ENCODE peak calls at places on chromosomes 11 and 22, in seven cellular contexts. One of them, this sample, is unnamed.

GRCh38 chr11:120186799-120187591 is 23.8 kb upstream of the OAF start:
- DNase-seq in NCI-H748 treated with DMSO at 0.1 percent for 48 hours: no peak
- DNase-seq in stimulated activated CD4-positive, alpha-beta T cell treated with anti-CD3 and anti-CD28 coated beads, Interleukin-2, amount 100 ng/mL, for 48 hours: no peak
- DNase-seq in upper lobe of right lung: peak; percentile 59
- DNase-seq in NCI-H82: peak; percentile 7
- DNase-seq in stimulated activated CD8-positive, alpha-beta memory T cell treated with anti-CD3 and anti-CD28 coated beads, Interleukin-4, amount 100 ng/mL, for 4 hours: no peak
- DNase-seq in EL: no peak
- DNase-seq in this sample: no peak

GRCh38 chr22:32583921-32584335 is 109.3 kb downstream of the FBXO7 start:
- DNase-seq in NCI-H748 treated with DMSO at 0.1 percent for 48 hours: no peak
- DNase-seq in stimulated activated CD4-positive, alpha-beta T cell treated with anti-CD3 and anti-CD28 coated beads, Interleukin-2, amount 100 ng/mL, for 48 hours: no peak
- DNase-seq in upper lobe of right lung: no peak
- DNase-seq in NCI-H82: no peak
- DNase-seq in stimulated activated CD8-positive, alpha-beta memory T cell treated with anti-CD3 and anti-CD28 coated beads, Interleukin-4, amount 100 ng/mL, for 4 hours: no peak
- DNase-seq in EL: no peak
- DNase-seq in this sample: no peak

GRCh38 chr11:27475622-27476021 is 3.0 kb upstream of the LGR4 start:
- DNase-seq in NCI-H748 treated with DMSO at 0.1 percent for 48 hours: no peak
- DNase-seq in stimulated activated CD4-positive, alpha-beta T cell treated with anti-CD3 and anti-CD28 coated beads, Interleukin-2, amount 100 ng/mL, for 48 hours: no peak
- DNase-seq in upper lobe of right lung: no peak
- DNase-seq in NCI-H82: no peak
- DNase-seq in stimulated activated CD8-positive, alpha-beta memory T cell treated with anti-CD3 and anti-CD28 coated beads, Interleukin-4, amount 100 ng/mL, for 4 hours: no peak
- DNase-seq in EL: no peak
- DNase-seq in this sample: no peak

GRCh38 chr11:101133190-101133589 is 3.6 kb upstream of the PGR start:
- DNase-seq in NCI-H748 treated with DMSO at 0.1 percent for 48 hours: no peak
- DNase-seq in stimulated activated CD4-positive, alpha-beta T cell treated with anti-CD3 and anti-CD28 coated beads, Interleukin-2, amount 100 ng/mL, for 48 hours: no peak
- DNase-seq in upper lobe of right lung: no peak
- DNase-seq in NCI-H82: no peak
- DNase-seq in stimulated activated CD8-positive, alpha-beta memory T cell treated with anti-CD3 and anti-CD28 coated beads, Interleukin-4, amount 100 ng/mL, for 4 hours: no peak
- DNase-seq in EL: no peak
- DNase-seq in this sample: no peak

GRCh38 chr22:27692243-27692642 is 109.3 kb downstream of the MN1 start:
- DNase-seq in NCI-H748 treated with DMSO at 0.1 percent for 48 hours: no peak
- DNase-seq in stimulated activated CD4-positive, alpha-beta T cell treated with anti-CD3 and anti-CD28 coated beads, Interleukin-2, amount 100 ng/mL, for 48 hours: no peak
- DNase-seq in upper lobe of right lung: no peak
- DNase-seq in NCI-H82: no peak
- DNase-seq in stimulated activated CD8-positive, alpha-beta memory T cell treated with anti-CD3 and anti-CD28 coated beads, Interleukin-4, amount 100 ng/mL, for 4 hours: no peak
- DNase-seq in EL: peak; percentile 18
- DNase-seq in this sample: no peak

GRCh38 chr11:11520231-11521015 is 101.4 kb downstream of the GALNT18 start:
- DNase-seq in NCI-H748 treated with DMSO at 0.1 percent for 48 hours: no peak
- DNase-seq in stimulated activated CD4-positive, alpha-beta T cell treated with anti-CD3 and anti-CD28 coated beads, Interleukin-2, amount 100 ng/mL, for 48 hours: no peak
- DNase-seq in upper lobe of right lung: no peak
- DNase-seq in NCI-H82: no peak
- DNase-seq in stimulated activated CD8-positive, alpha-beta memory T cell treated with anti-CD3 and anti-CD28 coated beads, Interleukin-4, amount 100 ng/mL, for 4 hours: no peak
- DNase-seq in EL: no peak
- DNase-seq in this sample: no peak

GRCh38 chr11:120467627-120468026 is 43.9 kb upstream of the GRIK4 start:
- DNase-seq in NCI-H748 treated with DMSO at 0.1 percent for 48 hours: no peak
- DNase-seq in stimulated activated CD4-positive, alpha-beta T cell treated with anti-CD3 and anti-CD28 coated beads, Interleukin-2, amount 100 ng/mL, for 48 hours: no peak
- DNase-seq in upper lobe of right lung: no peak
- DNase-seq in NCI-H82: no peak
- DNase-seq in stimulated activated CD8-positive, alpha-beta memory T cell treated with anti-CD3 and anti-CD28 coated beads, Interleukin-4, amount 100 ng/mL, for 4 hours: no peak
- DNase-seq in EL: peak; percentile 74
- DNase-seq in this sample: no peak

GRCh38 chr11:4181780-4182721 is 87.5 kb downstream of the RRM1 start:
- DNase-seq in NCI-H748 treated with DMSO at 0.1 percent for 48 hours: peak; percentile 28
- DNase-seq in stimulated activated CD4-positive, alpha-beta T cell treated with anti-CD3 and anti-CD28 coated beads, Interleukin-2, amount 100 ng/mL, for 48 hours: peak; percentile 24
- DNase-seq in upper lobe of right lung: peak; percentile 77
- DNase-seq in NCI-H82: peak; percentile 74
- DNase-seq in stimulated activated CD8-positive, alpha-beta memory T cell treated with anti-CD3 and anti-CD28 coated beads, Interleukin-4, amount 100 ng/mL, for 4 hours: no peak
- DNase-seq in EL: peak; percentile 66
- DNase-seq in this sample: no peak

GRCh38 chr11:11534981-11535380 is 86.8 kb downstream of the GALNT18 start:
- DNase-seq in NCI-H748 treated with DMSO at 0.1 percent for 48 hours: no peak
- DNase-seq in stimulated activated CD4-positive, alpha-beta T cell treated with anti-CD3 and anti-CD28 coated beads, Interleukin-2, amount 100 ng/mL, for 48 hours: no peak
- DNase-seq in upper lobe of right lung: no peak
- DNase-seq in NCI-H82: no peak
- DNase-seq in stimulated activated CD8-positive, alpha-beta memory T cell treated with anti-CD3 and anti-CD28 coated beads, Interleukin-4, amount 100 ng/mL, for 4 hours: no peak
- DNase-seq in EL: no peak
- DNase-seq in this sample: no peak

GRCh38 chr22:21690401-21690801 is 24.6 kb downstream of the PPIL2 start:
- DNase-seq in NCI-H748 treated with DMSO at 0.1 percent for 48 hours: no peak
- DNase-seq in stimulated activated CD4-positive, alpha-beta T cell treated with anti-CD3 and anti-CD28 coated beads, Interleukin-2, amount 100 ng/mL, for 48 hours: no peak
- DNase-seq in upper lobe of right lung: no peak
- DNase-seq in NCI-H82: no peak
- DNase-seq in stimulated activated CD8-positive, alpha-beta memory T cell treated with anti-CD3 and anti-CD28 coated beads, Interleukin-4, amount 100 ng/mL, for 4 hours: no peak
- DNase-seq in EL: no peak
- DNase-seq in this sample: no peak

GRCh38 chr11:116732740-116733385 is 39.9 kb downstream of the BUD13 start:
- DNase-seq in NCI-H748 treated with DMSO at 0.1 percent for 48 hours: peak; percentile 1
- DNase-seq in stimulated activated CD4-positive, alpha-beta T cell treated with anti-CD3 and anti-CD28 coated beads, Interleukin-2, amount 100 ng/mL, for 48 hours: peak; percentile 55
- DNase-seq in upper lobe of right lung: peak; percentile 75
- DNase-seq in NCI-H82: peak; percentile 84
- DNase-seq in stimulated activated CD8-positive, alpha-beta memory T cell treated with anti-CD3 and anti-CD28 coated beads, Interleukin-4, amount 100 ng/mL, for 4 hours: peak; percentile 27
- DNase-seq in EL: peak; percentile 67
- DNase-seq in this sample: peak; percentile 50

GRCh38 chr22:46010177-46010867 is 33.4 kb upstream of the WNT7B start:
- DNase-seq in NCI-H748 treated with DMSO at 0.1 percent for 48 hours: no peak
- DNase-seq in stimulated activated CD4-positive, alpha-beta T cell treated with anti-CD3 and anti-CD28 coated beads, Interleukin-2, amount 100 ng/mL, for 48 hours: no peak
- DNase-seq in upper lobe of right lung: peak; percentile 57
- DNase-seq in NCI-H82: no peak
- DNase-seq in stimulated activated CD8-positive, alpha-beta memory T cell treated with anti-CD3 and anti-CD28 coated beads, Interleukin-4, amount 100 ng/mL, for 4 hours: no peak
- DNase-seq in EL: no peak
- DNase-seq in this sample: no peak

GRCh38 chr11:70493891-70494290 is 95.6 kb downstream of the CTTN start:
- DNase-seq in NCI-H748 treated with DMSO at 0.1 percent for 48 hours: no peak
- DNase-seq in stimulated activated CD4-positive, alpha-beta T cell treated with anti-CD3 and anti-CD28 coated beads, Interleukin-2, amount 100 ng/mL, for 48 hours: no peak
- DNase-seq in upper lobe of right lung: peak; percentile 32
- DNase-seq in NCI-H82: no peak
- DNase-seq in stimulated activated CD8-positive, alpha-beta memory T cell treated with anti-CD3 and anti-CD28 coated beads, Interleukin-4, amount 100 ng/mL, for 4 hours: no peak
- DNase-seq in EL: no peak
- DNase-seq in this sample: no peak

GRCh38 chr22:22480940-22481339 is 27.6 kb downstream of the ZNF280B start:
- DNase-seq in NCI-H748 treated with DMSO at 0.1 percent for 48 hours: no peak
- DNase-seq in stimulated activated CD4-positive, alpha-beta T cell treated with anti-CD3 and anti-CD28 coated beads, Interleukin-2, amount 100 ng/mL, for 48 hours: no peak
- DNase-seq in upper lobe of right lung: no peak
- DNase-seq in NCI-H82: no peak
- DNase-seq in stimulated activated CD8-positive, alpha-beta memory T cell treated with anti-CD3 and anti-CD28 coated beads, Interleukin-4, amount 100 ng/mL, for 4 hours: no peak
- DNase-seq in EL: no peak
- DNase-seq in this sample: no peak

GRCh38 chr22:41532908-41533825 is 11.1 kb downstream of the POLR3H start:
- DNase-seq in NCI-H748 treated with DMSO at 0.1 percent for 48 hours: peak; percentile 23
- DNase-seq in stimulated activated CD4-positive, alpha-beta T cell treated with anti-CD3 and anti-CD28 coated beads, Interleukin-2, amount 100 ng/mL, for 48 hours: peak; percentile 78
- DNase-seq in upper lobe of right lung: peak; percentile 83
- DNase-seq in NCI-H82: peak; percentile 73
- DNase-seq in stimulated activated CD8-positive, alpha-beta memory T cell treated with anti-CD3 and anti-CD28 coated beads, Interleukin-4, amount 100 ng/mL, for 4 hours: peak; percentile 40
- DNase-seq in EL: peak; percentile 61
- DNase-seq in this sample: peak; percentile 54

GRCh38 chr11:62770778-62771143 is 435 bp upstream of the TAF6L start:
- DNase-seq in NCI-H748 treated with DMSO at 0.1 percent for 48 hours: peak; percentile 62
- DNase-seq in stimulated activated CD4-positive, alpha-beta T cell treated with anti-CD3 and anti-CD28 coated beads, Interleukin-2, amount 100 ng/mL, for 48 hours: no peak
- DNase-seq in upper lobe of right lung: no peak
- DNase-seq in NCI-H82: peak; percentile 58
- DNase-seq in stimulated activated CD8-positive, alpha-beta memory T cell treated with anti-CD3 and anti-CD28 coated beads, Interleukin-4, amount 100 ng/mL, for 4 hours: no peak
- DNase-seq in EL: no peak
- DNase-seq in this sample: no peak

GRCh38 chr22:27510024-27510423 is 291.5 kb downstream of the MN1 start:
- DNase-seq in NCI-H748 treated with DMSO at 0.1 percent for 48 hours: no peak
- DNase-seq in stimulated activated CD4-positive, alpha-beta T cell treated with anti-CD3 and anti-CD28 coated beads, Interleukin-2, amount 100 ng/mL, for 48 hours: no peak
- DNase-seq in upper lobe of right lung: no peak
- DNase-seq in NCI-H82: no peak
- DNase-seq in stimulated activated CD8-positive, alpha-beta memory T cell treated with anti-CD3 and anti-CD28 coated beads, Interleukin-4, amount 100 ng/mL, for 4 hours: no peak
- DNase-seq in EL: no peak
- DNase-seq in this sample: no peak

GRCh38 chr11:520428-521178 is 13.6 kb upstream of the RNH1 start:
- DNase-seq in NCI-H748 treated with DMSO at 0.1 percent for 48 hours: no peak
- DNase-seq in stimulated activated CD4-positive, alpha-beta T cell treated with anti-CD3 and anti-CD28 coated beads, Interleukin-2, amount 100 ng/mL, for 48 hours: no peak
- DNase-seq in upper lobe of right lung: peak; percentile 67
- DNase-seq in NCI-H82: no peak
- DNase-seq in stimulated activated CD8-positive, alpha-beta memory T cell treated with anti-CD3 and anti-CD28 coated beads, Interleukin-4, amount 100 ng/mL, for 4 hours: no peak
- DNase-seq in EL: no peak
- DNase-seq in this sample: no peak

GRCh38 chr22:21829523-21829922 is 37.9 kb downstream of the MAPK1 start:
- DNase-seq in NCI-H748 treated with DMSO at 0.1 percent for 48 hours: no peak
- DNase-seq in stimulated activated CD4-positive, alpha-beta T cell treated with anti-CD3 and anti-CD28 coated beads, Interleukin-2, amount 100 ng/mL, for 48 hours: no peak
- DNase-seq in upper lobe of right lung: no peak
- DNase-seq in NCI-H82: no peak
- DNase-seq in stimulated activated CD8-positive, alpha-beta memory T cell treated with anti-CD3 and anti-CD28 coated beads, Interleukin-4, amount 100 ng/mL, for 4 hours: no peak
- DNase-seq in EL: peak; percentile 5
- DNase-seq in this sample: no peak

GRCh38 chr11:96863520-96863919 is 473.7 kb downstream of the JRKL start:
- DNase-seq in NCI-H748 treated with DMSO at 0.1 percent for 48 hours: no peak
- DNase-seq in stimulated activated CD4-positive, alpha-beta T cell treated with anti-CD3 and anti-CD28 coated beads, Interleukin-2, amount 100 ng/mL, for 48 hours: no peak
- DNase-seq in upper lobe of right lung: no peak
- DNase-seq in NCI-H82: no peak
- DNase-seq in stimulated activated CD8-positive, alpha-beta memory T cell treated with anti-CD3 and anti-CD28 coated beads, Interleukin-4, amount 100 ng/mL, for 4 hours: no peak
- DNase-seq in EL: no peak
- DNase-seq in this sample: no peak

GRCh38 chr11:32385998-32386397 is 49.3 kb downstream of the WT1 start:
- DNase-seq in NCI-H748 treated with DMSO at 0.1 percent for 48 hours: no peak
- DNase-seq in stimulated activated CD4-positive, alpha-beta T cell treated with anti-CD3 and anti-CD28 coated beads, Interleukin-2, amount 100 ng/mL, for 48 hours: no peak
- DNase-seq in upper lobe of right lung: no peak
- DNase-seq in NCI-H82: peak; percentile 52
- DNase-seq in stimulated activated CD8-positive, alpha-beta memory T cell treated with anti-CD3 and anti-CD28 coated beads, Interleukin-4, amount 100 ng/mL, for 4 hours: no peak
- DNase-seq in EL: peak; percentile 36
- DNase-seq in this sample: no peak

GRCh38 chr11:133598879-133599278 is 66.6 kb upstream of the OPCML start:
- DNase-seq in NCI-H748 treated with DMSO at 0.1 percent for 48 hours: no peak
- DNase-seq in stimulated activated CD4-positive, alpha-beta T cell treated with anti-CD3 and anti-CD28 coated beads, Interleukin-2, amount 100 ng/mL, for 48 hours: no peak
- DNase-seq in upper lobe of right lung: no peak
- DNase-seq in NCI-H82: no peak
- DNase-seq in stimulated activated CD8-positive, alpha-beta memory T cell treated with anti-CD3 and anti-CD28 coated beads, Interleukin-4, amount 100 ng/mL, for 4 hours: no peak
- DNase-seq in EL: no peak
- DNase-seq in this sample: no peak

GRCh38 chr22:29470159-29470855 is 9.7 kb upstream of the NEFH start:
- DNase-seq in NCI-H748 treated with DMSO at 0.1 percent for 48 hours: peak; percentile 30
- DNase-seq in stimulated activated CD4-positive, alpha-beta T cell treated with anti-CD3 and anti-CD28 coated beads, Interleukin-2, amount 100 ng/mL, for 48 hours: peak; percentile 90
- DNase-seq in upper lobe of right lung: peak; percentile 83
- DNase-seq in NCI-H82: no peak
- DNase-seq in stimulated activated CD8-positive, alpha-beta memory T cell treated with anti-CD3 and anti-CD28 coated beads, Interleukin-4, amount 100 ng/mL, for 4 hours: peak; percentile 4
- DNase-seq in EL: peak; percentile 31
- DNase-seq in this sample: peak; percentile 65

GRCh38 chr22:23718371-23719165 is 27.8 kb downstream of the RGL4 start:
- DNase-seq in NCI-H748 treated with DMSO at 0.1 percent for 48 hours: no peak
- DNase-seq in stimulated activated CD4-positive, alpha-beta T cell treated with anti-CD3 and anti-CD28 coated beads, Interleukin-2, amount 100 ng/mL, for 48 hours: no peak
- DNase-seq in upper lobe of right lung: no peak
- DNase-seq in NCI-H82: no peak
- DNase-seq in stimulated activated CD8-positive, alpha-beta memory T cell treated with anti-CD3 and anti-CD28 coated beads, Interleukin-4, amount 100 ng/mL, for 4 hours: no peak
- DNase-seq in EL: no peak
- DNase-seq in this sample: no peak

GRCh38 chr11:117803896-117804295 is 6.9 kb upstream of the DSCAML1 start:
- DNase-seq in NCI-H748 treated with DMSO at 0.1 percent for 48 hours: no peak
- DNase-seq in stimulated activated CD4-positive, alpha-beta T cell treated with anti-CD3 and anti-CD28 coated beads, Interleukin-2, amount 100 ng/mL, for 48 hours: no peak
- DNase-seq in upper lobe of right lung: no peak
- DNase-seq in NCI-H82: no peak
- DNase-seq in stimulated activated CD8-positive, alpha-beta memory T cell treated with anti-CD3 and anti-CD28 coated beads, Interleukin-4, amount 100 ng/mL, for 4 hours: no peak
- DNase-seq in EL: no peak
- DNase-seq in this sample: no peak

GRCh38 chr22:28395920-28396447 is 283.7 kb downstream of the TTC28 start:
- DNase-seq in NCI-H748 treated with DMSO at 0.1 percent for 48 hours: no peak
- DNase-seq in stimulated activated CD4-positive, alpha-beta T cell treated with anti-CD3 and anti-CD28 coated beads, Interleukin-2, amount 100 ng/mL, for 48 hours: no peak
- DNase-seq in upper lobe of right lung: no peak
- DNase-seq in NCI-H82: peak; percentile 4
- DNase-seq in stimulated activated CD8-positive, alpha-beta memory T cell treated with anti-CD3 and anti-CD28 coated beads, Interleukin-4, amount 100 ng/mL, for 4 hours: no peak
- DNase-seq in EL: peak; percentile 81
- DNase-seq in this sample: no peak

GRCh38 chr11:77026236-77026635 is 8.0 kb upstream of the B3GNT6 start:
- DNase-seq in NCI-H748 treated with DMSO at 0.1 percent for 48 hours: no peak
- DNase-seq in stimulated activated CD4-positive, alpha-beta T cell treated with anti-CD3 and anti-CD28 coated beads, Interleukin-2, amount 100 ng/mL, for 48 hours: no peak
- DNase-seq in upper lobe of right lung: no peak
- DNase-seq in NCI-H82: no peak
- DNase-seq in stimulated activated CD8-positive, alpha-beta memory T cell treated with anti-CD3 and anti-CD28 coated beads, Interleukin-4, amount 100 ng/mL, for 4 hours: no peak
- DNase-seq in EL: no peak
- DNase-seq in this sample: no peak

GRCh38 chr22:37249946-37250345 is 5.9 kb upstream of the RAC2 start:
- DNase-seq in NCI-H748 treated with DMSO at 0.1 percent for 48 hours: no peak
- DNase-seq in stimulated activated CD4-positive, alpha-beta T cell treated with anti-CD3 and anti-CD28 coated beads, Interleukin-2, amount 100 ng/mL, for 48 hours: no peak
- DNase-seq in upper lobe of right lung: peak; percentile 6
- DNase-seq in NCI-H82: no peak
- DNase-seq in stimulated activated CD8-positive, alpha-beta memory T cell treated with anti-CD3 and anti-CD28 coated beads, Interleukin-4, amount 100 ng/mL, for 4 hours: no peak
- DNase-seq in EL: no peak
- DNase-seq in this sample: no peak

GRCh38 chr22:41469218-41469851 is 418 bp downstream of the ACO2 start:
- DNase-seq in NCI-H748 treated with DMSO at 0.1 percent for 48 hours: no peak
- DNase-seq in stimulated activated CD4-positive, alpha-beta T cell treated with anti-CD3 and anti-CD28 coated beads, Interleukin-2, amount 100 ng/mL, for 48 hours: no peak
- DNase-seq in upper lobe of right lung: no peak
- DNase-seq in NCI-H82: peak; percentile 39
- DNase-seq in stimulated activated CD8-positive, alpha-beta memory T cell treated with anti-CD3 and anti-CD28 coated beads, Interleukin-4, amount 100 ng/mL, for 4 hours: no peak
- DNase-seq in EL: no peak
- DNase-seq in this sample: no peak

GRCh38 chr11:126279191-126279590 is 3.7 kb upstream of the TIRAP start:
- DNase-seq in NCI-H748 treated with DMSO at 0.1 percent for 48 hours: no peak
- DNase-seq in stimulated activated CD4-positive, alpha-beta T cell treated with anti-CD3 and anti-CD28 coated beads, Interleukin-2, amount 100 ng/mL, for 48 hours: no peak
- DNase-seq in upper lobe of right lung: no peak
- DNase-seq in NCI-H82: no peak
- DNase-seq in stimulated activated CD8-positive, alpha-beta memory T cell treated with anti-CD3 and anti-CD28 coated beads, Interleukin-4, amount 100 ng/mL, for 4 hours: no peak
- DNase-seq in EL: no peak
- DNase-seq in this sample: no peak

GRCh38 chr11:86798988-86799387 is 1.4 kb upstream of the PRSS23 start:
- DNase-seq in NCI-H748 treated with DMSO at 0.1 percent for 48 hours: no peak
- DNase-seq in stimulated activated CD4-positive, alpha-beta T cell treated with anti-CD3 and anti-CD28 coated beads, Interleukin-2, amount 100 ng/mL, for 48 hours: no peak
- DNase-seq in upper lobe of right lung: no peak
- DNase-seq in NCI-H82: no peak
- DNase-seq in stimulated activated CD8-positive, alpha-beta memory T cell treated with anti-CD3 and anti-CD28 coated beads, Interleukin-4, amount 100 ng/mL, for 4 hours: no peak
- DNase-seq in EL: peak; percentile 89
- DNase-seq in this sample: no peak

GRCh38 chr11:114149689-114150407 is 90.3 kb downstream of the ZBTB16 start:
- DNase-seq in NCI-H748 treated with DMSO at 0.1 percent for 48 hours: no peak
- DNase-seq in stimulated activated CD4-positive, alpha-beta T cell treated with anti-CD3 and anti-CD28 coated beads, Interleukin-2, amount 100 ng/mL, for 48 hours: no peak
- DNase-seq in upper lobe of right lung: no peak
- DNase-seq in NCI-H82: no peak
- DNase-seq in stimulated activated CD8-positive, alpha-beta memory T cell treated with anti-CD3 and anti-CD28 coated beads, Interleukin-4, amount 100 ng/mL, for 4 hours: no peak
- DNase-seq in EL: no peak
- DNase-seq in this sample: no peak

GRCh38 chr11:63961608-63962412 is 12.6 kb upstream of the COX8A start:
- DNase-seq in NCI-H748 treated with DMSO at 0.1 percent for 48 hours: peak; percentile 9
- DNase-seq in stimulated activated CD4-positive, alpha-beta T cell treated with anti-CD3 and anti-CD28 coated beads, Interleukin-2, amount 100 ng/mL, for 48 hours: no peak
- DNase-seq in upper lobe of right lung: no peak
- DNase-seq in NCI-H82: no peak
- DNase-seq in stimulated activated CD8-positive, alpha-beta memory T cell treated with anti-CD3 and anti-CD28 coated beads, Interleukin-4, amount 100 ng/mL, for 4 hours: no peak
- DNase-seq in EL: no peak
- DNase-seq in this sample: no peak

GRCh38 chr11:117179048-117179999 is 781 bp downstream of the SIDT2 start:
- DNase-seq in NCI-H748 treated with DMSO at 0.1 percent for 48 hours: no peak
- DNase-seq in stimulated activated CD4-positive, alpha-beta T cell treated with anti-CD3 and anti-CD28 coated beads, Interleukin-2, amount 100 ng/mL, for 48 hours: peak; percentile 38
- DNase-seq in upper lobe of right lung: peak; percentile 78
- DNase-seq in NCI-H82: peak; percentile 64
- DNase-seq in stimulated activated CD8-positive, alpha-beta memory T cell treated with anti-CD3 and anti-CD28 coated beads, Interleukin-4, amount 100 ng/mL, for 4 hours: no peak
- DNase-seq in EL: peak; percentile 45
- DNase-seq in this sample: peak; percentile 49

GRCh38 chr11:7571640-7572000 is 57.8 kb downstream of the PPFIBP2 start:
- DNase-seq in NCI-H748 treated with DMSO at 0.1 percent for 48 hours: peak; percentile 29
- DNase-seq in stimulated activated CD4-positive, alpha-beta T cell treated with anti-CD3 and anti-CD28 coated beads, Interleukin-2, amount 100 ng/mL, for 48 hours: no peak
- DNase-seq in upper lobe of right lung: peak; percentile 76
- DNase-seq in NCI-H82: peak; percentile 72
- DNase-seq in stimulated activated CD8-positive, alpha-beta memory T cell treated with anti-CD3 and anti-CD28 coated beads, Interleukin-4, amount 100 ng/mL, for 4 hours: no peak
- DNase-seq in EL: peak; percentile 71
- DNase-seq in this sample: no peak

This sample was measured in CD4-positive, alpha-beta memory T cell.